ENCODE peak calls at places on chromosomes 2 and 18, in seven cellular contexts. One of them, this sample, is unnamed.

GRCh38 chr2:143294068-143294467 is 164.8 kb downstream of the ARHGAP15 start:
- DNase-seq in HTR-8/SVneo: no peak
- DNase-seq in MM.1S: no peak
- DNase-seq in lower leg skin: no peak
- DNase-seq in ACHN: no peak
- DNase-seq in fibroblast of mammary gland: no peak
- DNase-seq in HuH-7.5: no peak
- DNase-seq in this sample: no peak

GRCh38 chr2:231197741-231198290 is 615 bp upstream of the ARMC9 start:
- DNase-seq in fibroblast of mammary gland: no peak
- DNase-seq in MM.1S: no peak
- DNase-seq in HuH-7.5: no peak
- DNase-seq in HTR-8/SVneo: no peak
- DNase-seq in ACHN: peak; percentile 21
- DNase-seq in lower leg skin: no peak
- DNase-seq in this sample: no peak

GRCh38 chr18:75844102-75844604 is 416.6 kb upstream of the SMIM21 start:
- DNase-seq in fibroblast of mammary gland: no peak
- DNase-seq in HTR-8/SVneo: no peak
- DNase-seq in ACHN: no peak
- DNase-seq in lower leg skin: peak; percentile 20
- DNase-seq in MM.1S: no peak
- DNase-seq in HuH-7.5: no peak
- DNase-seq in this sample: no peak

GRCh38 chr2:714005-714741 is 37.0 kb upstream of the TMEM18 start:
- DNase-seq in fibroblast of mammary gland: peak; percentile 51
- DNase-seq in ACHN: peak; percentile 79
- DNase-seq in lower leg skin: no peak
- DNase-seq in MM.1S: peak; percentile 52
- DNase-seq in HTR-8/SVneo: peak; percentile 72
- DNase-seq in HuH-7.5: peak; percentile 10
- DNase-seq in this sample: peak; percentile 35

GRCh38 chr2:158194229-158194628 is 92.6 kb downstream of the UPP2 start:
- DNase-seq in MM.1S: no peak
- DNase-seq in lower leg skin: no peak
- DNase-seq in ACHN: no peak
- DNase-seq in fibroblast of mammary gland: no peak
- DNase-seq in HTR-8/SVneo: no peak
- DNase-seq in HuH-7.5: no peak
- DNase-seq in this sample: no peak

GRCh38 chr2:51387235-51387634 is 355.3 kb upstream of the NRXN1 start:
- DNase-seq in MM.1S: no peak
- DNase-seq in ACHN: no peak
- DNase-seq in HTR-8/SVneo: peak; percentile 6
- DNase-seq in lower leg skin: no peak
- DNase-seq in HuH-7.5: no peak
- DNase-seq in fibroblast of mammary gland: no peak
- DNase-seq in this sample: no peak

GRCh38 chr18:10950876-10951630 is 198.3 kb downstream of the PIEZO2 start:
- DNase-seq in HTR-8/SVneo: no peak
- DNase-seq in ACHN: no peak
- DNase-seq in lower leg skin: no peak
- DNase-seq in MM.1S: peak; percentile 92
- DNase-seq in fibroblast of mammary gland: no peak
- DNase-seq in HuH-7.5: no peak
- DNase-seq in this sample: no peak

GRCh38 chr2:26562811-26563645 is 78.1 kb downstream of the CIB4 start:
- DNase-seq in HTR-8/SVneo: no peak
- DNase-seq in MM.1S: no peak
- DNase-seq in lower leg skin: peak; percentile 79
- DNase-seq in HuH-7.5: no peak
- DNase-seq in fibroblast of mammary gland: peak; percentile 15
- DNase-seq in ACHN: peak; percentile 70
- DNase-seq in this sample: peak; percentile 37

GRCh38 chr2:193332938-193333337 is 1138.2 kb upstream of the TMEFF2 start:
- DNase-seq in MM.1S: no peak
- DNase-seq in ACHN: no peak
- DNase-seq in HuH-7.5: no peak
- DNase-seq in fibroblast of mammary gland: peak; percentile 38
- DNase-seq in HTR-8/SVneo: no peak
- DNase-seq in lower leg skin: no peak
- DNase-seq in this sample: no peak

GRCh38 chr2:10452334-10452733 is 4.2 kb upstream of the ODC1 start:
- DNase-seq in MM.1S: no peak
- DNase-seq in HTR-8/SVneo: peak; percentile 88
- DNase-seq in HuH-7.5: peak; percentile 77
- DNase-seq in fibroblast of mammary gland: peak; percentile 88
- DNase-seq in ACHN: peak; percentile 41
- DNase-seq in lower leg skin: no peak
- DNase-seq in this sample: peak; percentile 47

GRCh38 chr2:166337932-166338331 is 37.8 kb downstream of the SCN9A start:
- DNase-seq in HuH-7.5: no peak
- DNase-seq in fibroblast of mammary gland: no peak
- DNase-seq in HTR-8/SVneo: no peak
- DNase-seq in ACHN: no peak
- DNase-seq in lower leg skin: no peak
- DNase-seq in MM.1S: no peak
- DNase-seq in this sample: no peak

GRCh38 chr2:16281451-16282330 is 341.3 kb downstream of the MYCN start:
- DNase-seq in HuH-7.5: no peak
- DNase-seq in lower leg skin: no peak
- DNase-seq in HTR-8/SVneo: no peak
- DNase-seq in MM.1S: peak; percentile 68
- DNase-seq in fibroblast of mammary gland: no peak
- DNase-seq in ACHN: peak; percentile 46
- DNase-seq in this sample: no peak

GRCh38 chr2:189762229-189762550 is 402 bp downstream of the OSGEPL1 start:
- DNase-seq in HuH-7.5: no peak
- DNase-seq in HTR-8/SVneo: no peak
- DNase-seq in fibroblast of mammary gland: no peak
- DNase-seq in ACHN: no peak
- DNase-seq in MM.1S: no peak
- DNase-seq in lower leg skin: no peak
- DNase-seq in this sample: no peak

GRCh38 chr18:12420831-12421421 is 13.2 kb downstream of the PRELID3A start:
- DNase-seq in fibroblast of mammary gland: no peak
- DNase-seq in HuH-7.5: peak; percentile 72
- DNase-seq in HTR-8/SVneo: no peak
- DNase-seq in lower leg skin: no peak
- DNase-seq in ACHN: no peak
- DNase-seq in MM.1S: no peak
- DNase-seq in this sample: no peak

GRCh38 chr2:236317938-236318396 is 53.8 kb upstream of the ASB18 start:
- DNase-seq in MM.1S: no peak
- DNase-seq in ACHN: no peak
- DNase-seq in lower leg skin: peak; percentile 80
- DNase-seq in HuH-7.5: no peak
- DNase-seq in fibroblast of mammary gland: no peak
- DNase-seq in HTR-8/SVneo: no peak
- DNase-seq in this sample: no peak

GRCh38 chr2:94986392-94986963 is 39.0 kb upstream of the MAL start:
- DNase-seq in HTR-8/SVneo: peak; percentile 88
- DNase-seq in lower leg skin: peak; percentile 62
- DNase-seq in ACHN: peak; percentile 80
- DNase-seq in HuH-7.5: peak; percentile 76
- DNase-seq in MM.1S: peak; percentile 42
- DNase-seq in fibroblast of mammary gland: peak; percentile 69
- DNase-seq in this sample: no peak

GRCh38 chr18:41992066-41992465 is 37.0 kb downstream of the PIK3C3 start:
- DNase-seq in HuH-7.5: no peak
- DNase-seq in lower leg skin: no peak
- DNase-seq in ACHN: no peak
- DNase-seq in MM.1S: no peak
- DNase-seq in HTR-8/SVneo: peak; percentile 12
- DNase-seq in fibroblast of mammary gland: no peak
- DNase-seq in this sample: no peak

GRCh38 chr2:48504647-48505327 is 25.2 kb upstream of the STON1 start:
- DNase-seq in HTR-8/SVneo: no peak
- DNase-seq in ACHN: peak; percentile 2
- DNase-seq in MM.1S: no peak
- DNase-seq in lower leg skin: no peak
- DNase-seq in HuH-7.5: no peak
- DNase-seq in fibroblast of mammary gland: peak; percentile 64
- DNase-seq in this sample: no peak

GRCh38 chr18:61870151-61870550 is 22.7 kb downstream of the RNF152 start:
- DNase-seq in fibroblast of mammary gland: peak; percentile 57
- DNase-seq in lower leg skin: no peak
- DNase-seq in HuH-7.5: no peak
- DNase-seq in HTR-8/SVneo: no peak
- DNase-seq in MM.1S: no peak
- DNase-seq in ACHN: no peak
- DNase-seq in this sample: no peak

GRCh38 chr2:234444888-234445287 is 52.0 kb downstream of the ARL4C start:
- DNase-seq in MM.1S: no peak
- DNase-seq in ACHN: no peak
- DNase-seq in fibroblast of mammary gland: peak; percentile 59
- DNase-seq in HTR-8/SVneo: peak; percentile 23
- DNase-seq in lower leg skin: no peak
- DNase-seq in HuH-7.5: no peak
- DNase-seq in this sample: peak; percentile 58

GRCh38 chr18:57397440-57397839 is 37.7 kb upstream of the ONECUT2 start:
- DNase-seq in MM.1S: no peak
- DNase-seq in HuH-7.5: no peak
- DNase-seq in lower leg skin: no peak
- DNase-seq in fibroblast of mammary gland: peak; percentile 15
- DNase-seq in ACHN: peak; percentile 38
- DNase-seq in HTR-8/SVneo: no peak
- DNase-seq in this sample: peak; percentile 14

GRCh38 chr18:23257686-23258565 is 122.6 kb downstream of the CABLES1 start:
- DNase-seq in lower leg skin: no peak
- DNase-seq in fibroblast of mammary gland: peak; percentile 82
- DNase-seq in ACHN: no peak
- DNase-seq in HuH-7.5: no peak
- DNase-seq in HTR-8/SVneo: no peak
- DNase-seq in MM.1S: no peak
- DNase-seq in this sample: no peak

GRCh38 chr2:156702520-156702919 is 266.3 kb downstream of the GPD2 start:
- DNase-seq in ACHN: no peak
- DNase-seq in MM.1S: no peak
- DNase-seq in fibroblast of mammary gland: no peak
- DNase-seq in lower leg skin: no peak
- DNase-seq in HuH-7.5: no peak
- DNase-seq in HTR-8/SVneo: no peak
- DNase-seq in this sample: no peak

GRCh38 chr18:27674411-27674810 is 489.3 kb upstream of the CHST9 start:
- DNase-seq in ACHN: no peak
- DNase-seq in fibroblast of mammary gland: no peak
- DNase-seq in lower leg skin: no peak
- DNase-seq in HTR-8/SVneo: no peak
- DNase-seq in MM.1S: no peak
- DNase-seq in HuH-7.5: no peak
- DNase-seq in this sample: no peak